ENCODE peak calls at places on chromosomes 13 and 19, in five cellular contexts. One of them, this sample, is unnamed.
A peak's percentile ranks its signal among the peaks of the same experiment; 100 is the strongest.

GRCh38 chr19:49801966-49802661 is 11.0 kb downstream of the FUZ start:
- DNase-seq in HCT116: no peak
- DNase-seq in H1: peak; percentile 84
- DNase-seq in K562: no peak
- DNase-seq in HepG2: no peak
- DNase-seq in this sample: peak; percentile 71

GRCh38 chr13:99359493-99359892 is 52.3 kb upstream of the GPR183 start:
- DNase-seq in HCT116: no peak
- DNase-seq in H1: peak; percentile 39
- DNase-seq in K562: no peak
- DNase-seq in HepG2: no peak
- DNase-seq in this sample: no peak

GRCh38 chr13:45873491-45874360 is 22.2 kb upstream of the SIAH3 start:
- DNase-seq in HCT116: peak; percentile 50
- DNase-seq in H1: no peak
- DNase-seq in K562: no peak
- DNase-seq in HepG2: peak; percentile 5
- DNase-seq in this sample: no peak

GRCh38 chr19:15110418-15110815 is 3.2 kb downstream of the SYDE1 start:
- DNase-seq in HCT116: no peak
- DNase-seq in H1: no peak
- DNase-seq in K562: no peak
- DNase-seq in HepG2: no peak
- DNase-seq in this sample: no peak

GRCh38 chr19:30406220-30406944 is 34.2 kb downstream of the ZNF536 start:
- DNase-seq in HCT116: no peak
- DNase-seq in H1: peak; percentile 47
- DNase-seq in K562: no peak
- DNase-seq in HepG2: peak; percentile 10
- DNase-seq in this sample: peak; percentile 33

GRCh38 chr13:90696254-90696653 is 651.2 kb upstream of the MIR17HG start:
- DNase-seq in HCT116: no peak
- DNase-seq in H1: no peak
- DNase-seq in K562: no peak
- DNase-seq in HepG2: no peak
- DNase-seq in this sample: no peak

GRCh38 chr13:92362717-92363116 is 863.9 kb upstream of the GPC6 start:
- DNase-seq in HCT116: no peak
- DNase-seq in H1: no peak
- DNase-seq in K562: no peak
- DNase-seq in HepG2: no peak
- DNase-seq in this sample: no peak

GRCh38 chr13:77207943-77208342 is 119.0 kb downstream of the MYCBP2 start:
- DNase-seq in HCT116: no peak
- DNase-seq in H1: no peak
- DNase-seq in K562: no peak
- DNase-seq in HepG2: no peak
- DNase-seq in this sample: no peak

GRCh38 chr19:18171605-18172327 is 1.8 kb upstream of the IFI30 start:
- DNase-seq in HCT116: no peak
- DNase-seq in H1: no peak
- DNase-seq in K562: peak; percentile 42
- DNase-seq in HepG2: no peak
- DNase-seq in this sample: no peak
- TF ChIP-seq JUND in HCT116: no peak
- TF ChIP-seq JUND in H1: no peak
- TF ChIP-seq JUND in K562: peak; percentile 19
- TF ChIP-seq JUND in HepG2: no peak
- TF ChIP-seq JUND in this sample: no peak

DNA sequence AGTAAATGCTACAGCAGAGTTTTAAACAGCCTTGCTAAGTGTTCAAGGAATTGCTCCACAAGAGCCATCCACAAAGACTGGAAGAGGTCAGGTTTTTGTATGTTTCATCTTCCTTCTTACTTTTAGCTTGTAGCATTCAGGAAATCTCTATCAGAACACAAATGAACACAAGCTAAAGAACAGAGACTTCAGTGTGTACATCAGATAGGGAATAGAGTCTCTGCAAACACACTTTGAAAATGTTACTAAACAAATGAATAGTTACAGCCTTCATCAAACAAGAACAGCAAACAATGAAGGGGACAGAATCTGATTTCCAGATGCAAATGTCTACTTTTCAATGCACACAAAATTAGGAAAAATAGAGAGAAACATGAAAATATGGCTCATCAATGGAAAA is 7.7 kb downstream of the ZNF563 start:
- DNase-seq in HCT116: no peak
- DNase-seq in H1: no peak
- DNase-seq in K562: no peak
- DNase-seq in HepG2: peak; percentile 75
- DNase-seq in this sample: peak; percentile 35
- TF ChIP-seq JUND in HCT116: no peak
- TF ChIP-seq JUND in H1: no peak
- TF ChIP-seq JUND in K562: no peak
- TF ChIP-seq JUND in HepG2: no peak
- TF ChIP-seq JUND in this sample: no peak

GRCh38 chr19:38861368-38861767 is 11.6 kb upstream of the HNRNPL start:
- DNase-seq in HCT116: no peak
- DNase-seq in H1: no peak
- DNase-seq in K562: no peak
- DNase-seq in HepG2: no peak
- DNase-seq in this sample: no peak

GRCh38 chr19:38867176-38867780 is 10.8 kb downstream of the RINL start:
- DNase-seq in HCT116: no peak
- DNase-seq in H1: no peak
- DNase-seq in K562: no peak
- DNase-seq in HepG2: no peak
- DNase-seq in this sample: no peak

GRCh38 chr19:38856813-38857212 is 7.0 kb upstream of the HNRNPL start:
- DNase-seq in HCT116: no peak
- DNase-seq in H1: no peak
- DNase-seq in K562: no peak
- DNase-seq in HepG2: no peak
- DNase-seq in this sample: no peak

GRCh38 chr19:38862321-38863059 is 12.7 kb upstream of the HNRNPL start:
- DNase-seq in HCT116: no peak
- DNase-seq in H1: no peak
- DNase-seq in K562: no peak
- DNase-seq in HepG2: no peak
- DNase-seq in this sample: no peak
- TF ChIP-seq JUND in HCT116: no peak
- TF ChIP-seq JUND in H1: no peak
- TF ChIP-seq JUND in K562: peak; percentile 71
- TF ChIP-seq JUND in HepG2: no peak
- TF ChIP-seq JUND in this sample: no peak

GRCh38 chr13:80086304-80086721 is 254.6 kb downstream of the SPRY2 start:
- DNase-seq in HCT116: no peak
- DNase-seq in H1: no peak
- DNase-seq in K562: no peak
- DNase-seq in HepG2: no peak
- DNase-seq in this sample: peak; percentile 12

GRCh38 chr13:80082396-80083096 is 258.4 kb downstream of the SPRY2 start:
- DNase-seq in HCT116: no peak
- DNase-seq in H1: no peak
- DNase-seq in K562: no peak
- DNase-seq in HepG2: no peak
- DNase-seq in this sample: no peak

GRCh38 chr13:80083516-80084085 is 257.3 kb downstream of the SPRY2 start:
- DNase-seq in HCT116: no peak
- DNase-seq in H1: no peak
- DNase-seq in K562: no peak
- DNase-seq in HepG2: no peak
- DNase-seq in this sample: no peak

GRCh38 chr13:80083097-80083429 is 257.9 kb downstream of the SPRY2 start:
- DNase-seq in HCT116: no peak
- DNase-seq in H1: no peak
- DNase-seq in K562: no peak
- DNase-seq in HepG2: no peak
- DNase-seq in this sample: no peak

GRCh38 chr13:80084086-80084676 is 256.7 kb downstream of the SPRY2 start:
- DNase-seq in HCT116: no peak
- DNase-seq in H1: no peak
- DNase-seq in K562: no peak
- DNase-seq in HepG2: no peak
- DNase-seq in this sample: no peak
- TF ChIP-seq JUND in HCT116: no peak
- TF ChIP-seq JUND in H1: peak; percentile 57
- TF ChIP-seq JUND in K562: no peak
- TF ChIP-seq JUND in HepG2: no peak
- TF ChIP-seq JUND in this sample: no peak

GRCh38 chr13:109939105-109939504 is 152.7 kb upstream of the IRS2 start:
- DNase-seq in HCT116: no peak
- DNase-seq in H1: no peak
- DNase-seq in K562: no peak
- DNase-seq in HepG2: no peak
- DNase-seq in this sample: no peak

GRCh38 chr13:109940637-109941036 is 154.3 kb upstream of the IRS2 start:
- DNase-seq in HCT116: no peak
- DNase-seq in H1: no peak
- DNase-seq in K562: no peak
- DNase-seq in HepG2: no peak
- DNase-seq in this sample: no peak

GRCh38 chr13:109939838-109940237 is 153.5 kb upstream of the IRS2 start:
- DNase-seq in HCT116: no peak
- DNase-seq in H1: no peak
- DNase-seq in K562: no peak
- DNase-seq in HepG2: no peak
- DNase-seq in this sample: no peak

GRCh38 chr13:109941221-109941620 is 154.8 kb upstream of the IRS2 start:
- DNase-seq in HCT116: no peak
- DNase-seq in H1: no peak
- DNase-seq in K562: no peak
- DNase-seq in HepG2: no peak
- DNase-seq in this sample: no peak

DNA sequence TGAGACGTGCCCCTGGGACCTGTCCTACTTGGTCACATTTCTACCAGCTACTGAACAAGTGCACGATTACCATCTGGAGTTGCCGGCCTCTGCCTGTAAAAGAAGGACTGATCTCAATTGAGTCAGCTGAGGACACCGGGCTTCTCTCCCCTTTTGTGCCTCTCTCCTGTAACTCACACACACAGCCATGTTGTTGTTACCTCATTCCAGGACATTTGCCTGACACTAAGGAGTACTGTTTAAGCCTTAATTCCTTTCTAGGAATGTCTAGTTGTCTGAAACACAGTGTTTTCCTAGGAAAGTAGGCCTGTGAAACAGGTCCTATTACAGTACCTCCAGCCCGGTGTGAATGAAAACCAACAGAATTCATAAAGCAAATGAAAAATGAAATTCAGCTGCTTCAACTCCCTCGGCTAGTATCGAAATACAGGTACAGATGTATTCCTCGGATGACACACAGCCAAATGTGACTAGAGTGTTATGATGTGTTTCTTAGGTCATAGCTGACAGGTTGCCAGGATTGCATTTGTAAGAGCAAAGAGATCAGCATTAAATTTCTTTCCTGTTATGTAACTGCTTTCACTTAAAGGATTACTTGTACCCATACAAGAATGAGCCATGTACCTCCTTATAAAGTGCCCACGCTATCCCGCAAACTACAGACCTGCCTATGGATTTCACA is 152.0 kb upstream of the IRS2 start:
- DNase-seq in HCT116: no peak
- DNase-seq in H1: no peak
- DNase-seq in K562: no peak
- DNase-seq in HepG2: no peak
- DNase-seq in this sample: no peak
- TF ChIP-seq JUND in HCT116: no peak
- TF ChIP-seq JUND in H1: no peak
- TF ChIP-seq JUND in K562: no peak
- TF ChIP-seq JUND in HepG2: no peak
- TF ChIP-seq JUND in this sample: no peak

GRCh38 chr19:38667552-38668205 is 20.2 kb downstream of the ACTN4 start:
- DNase-seq in HCT116: no peak
- DNase-seq in H1: no peak
- DNase-seq in K562: no peak
- DNase-seq in HepG2: no peak
- DNase-seq in this sample: no peak

GRCh38 chr19:38673030-38673429 is 25.6 kb downstream of the ACTN4 start:
- DNase-seq in HCT116: no peak
- DNase-seq in H1: no peak
- DNase-seq in K562: no peak
- DNase-seq in HepG2: no peak
- DNase-seq in this sample: no peak

GRCh38 chr19:38671654-38672053 is 24.2 kb downstream of the ACTN4 start:
- DNase-seq in HCT116: no peak
- DNase-seq in H1: no peak
- DNase-seq in K562: no peak
- DNase-seq in HepG2: no peak
- DNase-seq in this sample: no peak

GRCh38 chr19:38669532-38669931 is 22.1 kb downstream of the ACTN4 start:
- DNase-seq in HCT116: no peak
- DNase-seq in H1: no peak
- DNase-seq in K562: no peak
- DNase-seq in HepG2: no peak
- DNase-seq in this sample: no peak

DNA sequence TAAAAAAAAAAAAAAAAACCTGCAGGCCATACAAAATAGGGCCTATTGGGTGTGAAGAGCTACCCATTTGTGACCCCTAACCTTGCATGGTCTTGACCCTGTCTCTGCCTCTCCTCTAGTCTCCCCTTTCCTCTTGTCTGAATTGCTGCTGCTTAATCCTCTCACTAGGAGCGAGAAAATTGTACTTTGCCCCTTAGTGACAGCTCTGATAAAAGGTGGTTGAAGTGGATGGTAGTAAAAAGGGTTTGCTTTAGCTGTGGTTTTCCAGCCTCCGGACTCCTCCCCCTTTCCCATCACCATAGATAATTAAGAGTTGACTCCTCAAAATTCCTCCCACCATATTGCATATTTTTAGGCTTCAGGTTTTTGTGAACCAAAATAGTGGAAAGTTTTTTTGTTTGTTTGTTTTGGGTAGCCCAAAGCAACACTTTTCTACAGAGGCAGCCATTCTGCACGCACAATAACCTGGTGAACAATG is 23.5 kb downstream of the ACTN4 start:
- DNase-seq in HCT116: no peak
- DNase-seq in H1: no peak
- DNase-seq in K562: no peak
- DNase-seq in HepG2: peak; percentile 83
- DNase-seq in this sample: no peak
- TF ChIP-seq JUND in HCT116: no peak
- TF ChIP-seq JUND in H1: no peak
- TF ChIP-seq JUND in K562: no peak
- TF ChIP-seq JUND in HepG2: no peak
- TF ChIP-seq JUND in this sample: no peak

DNA sequence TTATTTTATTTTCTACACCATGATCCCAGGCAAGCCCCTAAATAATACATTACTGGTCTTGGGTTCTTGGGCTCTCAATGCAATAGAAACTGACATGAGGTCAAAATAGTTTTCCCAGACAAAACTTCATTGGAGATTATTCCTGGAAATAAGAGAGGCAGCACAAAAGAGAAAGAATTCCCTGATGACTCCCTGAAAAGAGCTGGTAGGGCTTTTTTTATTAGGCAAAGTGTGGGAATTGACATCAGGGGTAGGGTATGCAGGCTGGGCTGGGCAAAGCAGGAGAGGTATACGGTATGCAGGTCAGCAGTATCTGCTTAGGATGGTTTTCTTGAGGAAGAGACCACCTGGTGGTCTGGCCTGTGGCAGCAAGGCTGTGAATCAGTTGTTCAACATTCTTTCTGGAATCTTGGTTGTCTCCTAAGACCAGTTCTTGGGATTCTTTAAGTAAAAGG is 9.3 kb upstream of the IGFL3 start:
- DNase-seq in HCT116: no peak
- DNase-seq in H1: no peak
- DNase-seq in K562: no peak
- DNase-seq in HepG2: no peak
- DNase-seq in this sample: no peak
- TF ChIP-seq JUND in HCT116: no peak
- TF ChIP-seq JUND in H1: no peak
- TF ChIP-seq JUND in K562: no peak
- TF ChIP-seq JUND in HepG2: no peak
- TF ChIP-seq JUND in this sample: no peak